ENCODE peak calls at places on chromosome 17, in five cellular contexts. T, J, W, M and P are unnamed samples. For H3K9me3, the result is how much of the 10 kb centered on the place peaks cover.

GRCh38 chr17:77184474-77184873 is 43.7 kb downstream of the SEC14L1 start:
- DNase-seq in M (no peak), J (no peak), W (no peak), T (no peak), P (no peak)

GRCh38 chr17:39563476-39563875 is 44.2 kb downstream of the NEUROD2 start:
- DNase-seq in J (no peak), W (no peak), T (no peak), M (no peak), P (no peak)

GRCh38 chr17:82301916-82302497 is 15.4 kb downstream of the CD7 start:
- DNase-seq in T (no peak), J (peak), M (no peak), W (no peak), P (no peak)

GRCh38 chr17:40194821-40195220 is 17.6 kb downstream of the RAPGEFL1 start:
- DNase-seq in M (no peak), T (no peak), J (no peak), W (no peak), P (no peak)

GRCh38 chr17:72967963-72968585 is 124.4 kb downstream of the SLC39A11 start:
- DNase-seq in M (no peak), T (no peak), W (no peak), J (no peak), P (no peak)

GRCh38 chr17:29838961-29839360 is 91.1 kb downstream of the SSH2 start:
- DNase-seq in T (no peak), W (no peak), J (no peak), M (no peak), P (no peak)

GRCh38 chr17:79203657-79204056 is 129.0 kb downstream of the ENGASE start:
- DNase-seq in T (no peak), W (no peak), J (no peak), M (no peak), P (no peak)

GRCh38 chr17:77002103-77003045 is 134.2 kb downstream of the MGAT5B start:
- DNase-seq in J (no peak), T (no peak), W (no peak), M (no peak), P (no peak)

GRCh38 chr17:61418433-61418832 is 18.8 kb downstream of the TBX2 start:
- DNase-seq in W (no peak), T (no peak), J (no peak), M (no peak), P (no peak)

GRCh38 chr17:82876149-82876548 is 36.3 kb upstream of the ZNF750 start:
- DNase-seq in J (no peak), M (no peak), T (peak), W (no peak), P (peak)

GRCh38 chr17:9987779-9988585 is 82.9 kb upstream of the RCVRN start:
- DNase-seq in W (peak), J (no peak), M (no peak), T (no peak), P (no peak)

GRCh38 chr17:69046130-69046807 is 14.5 kb downstream of the ABCA9 start:
- DNase-seq in W (no peak), M (no peak), J (no peak), T (no peak), P (no peak)

GRCh38 chr17:49486012-49486641 is 9.0 kb upstream of the NGFR start:
- DNase-seq in J (no peak), T (no peak), W (no peak), M (no peak), P (no peak)

GRCh38 chr17:44383363-44383762 is 6.1 kb downstream of the ITGA2B start:
- DNase-seq in J (no peak), M (no peak), W (no peak), T (peak), P (no peak)

GRCh38 chr17:62790554-62790953 is 17.6 kb downstream of the MARCHF10 start:
- DNase-seq in J (no peak), M (no peak), W (no peak), T (no peak), P (no peak)

GRCh38 chr17:67033613-67034012 is 10.7 kb upstream of the CACNG1 start:
- DNase-seq in J (no peak), W (no peak), M (no peak), T (no peak), P (no peak)

DNA sequence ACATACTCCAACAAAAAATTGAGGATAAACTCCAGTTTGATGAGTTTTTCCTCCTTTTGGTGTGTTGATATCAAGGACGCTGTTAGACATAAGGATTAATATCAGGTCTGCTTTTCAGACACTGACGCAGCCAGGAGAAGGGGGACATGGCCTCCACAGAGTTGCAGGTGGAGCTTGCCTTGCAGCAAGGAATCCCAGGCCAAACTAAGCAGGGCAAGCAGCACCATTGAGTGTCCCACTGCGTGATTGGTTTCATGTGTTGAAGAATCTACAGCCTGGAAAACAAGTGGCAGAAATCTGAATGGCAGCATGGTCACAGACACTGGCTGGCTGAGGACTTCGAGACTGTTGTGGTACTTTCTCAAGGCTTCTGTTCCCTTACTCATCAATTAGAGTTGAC is 777.6 kb downstream of the KCNJ18 start:
- DNase-seq in W (no peak), T (no peak), M (no peak), J (no peak), P (no peak)
- H3K9me3 ChIP-seq in W (under half), T (under half), M (under half), J (under half), P (under half)

DNA sequence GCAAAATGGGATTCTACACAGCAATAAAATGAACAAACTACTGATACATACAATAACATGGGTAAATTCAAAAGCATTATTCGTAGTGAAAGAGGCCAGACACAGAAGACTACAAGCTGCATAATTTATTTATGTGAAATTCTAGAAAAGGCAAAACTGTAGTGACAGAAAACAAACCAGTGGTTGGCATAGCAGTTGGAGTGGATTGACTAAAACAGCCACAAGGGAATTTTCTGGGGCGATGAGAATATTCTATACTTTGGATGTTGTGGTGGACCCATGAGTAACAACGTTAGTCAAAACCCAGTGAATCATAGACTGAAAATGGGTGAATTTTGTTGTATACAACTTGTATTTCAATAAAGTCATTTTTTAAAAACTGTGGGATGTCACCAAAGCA is 63.2 kb upstream of the RPL38 start:
- DNase-seq in W (no peak), M (no peak), J (no peak), T (no peak), P (no peak)
- H3K9me3 ChIP-seq in W (under half), M (under half), J (under half), T (under half), P (under half)

DNA sequence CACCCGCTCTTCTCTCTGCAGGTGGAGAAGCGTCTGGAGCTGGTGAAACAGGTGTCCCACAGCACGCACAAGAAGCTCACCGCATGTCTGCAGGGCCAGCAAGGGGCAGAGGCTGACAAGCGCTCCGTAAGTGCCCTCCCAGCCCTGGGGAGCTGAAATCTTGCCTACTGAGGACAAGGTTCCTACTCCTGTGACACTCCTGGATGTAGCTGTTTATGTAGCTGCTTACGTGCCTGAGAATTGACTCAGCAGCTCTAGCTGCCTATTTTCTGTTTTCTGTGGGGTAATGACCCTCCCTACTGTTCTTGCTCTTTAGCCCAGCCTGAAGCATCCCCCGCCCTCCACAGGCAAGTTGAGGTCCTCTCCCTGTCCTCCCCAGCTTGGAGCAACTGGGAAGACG is 107.1 kb downstream of the ARHGAP44 start:
- DNase-seq in W (no peak), J (no peak), M (no peak), T (no peak), P (no peak)
- H3K9me3 ChIP-seq in W (under half), J (under half), M (under half), T (under half), P (under half)

GRCh38 chr17:57387575-57387974 is 131.3 kb downstream of the MSI2 start:
- DNase-seq in T (no peak), W (no peak), J (no peak), M (no peak), P (no peak)
- H3K9me3 ChIP-seq in T (under half), W (under half), J (under half), M (under half), P (under half)

GRCh38 chr17:5184284-5184683 is 7.4 kb downstream of the ZNF594 start:
- DNase-seq in J (no peak), M (no peak), W (no peak), T (no peak), P (no peak)

GRCh38 chr17:5182597-5183409 is 8.9 kb downstream of the ZNF594 start:
- DNase-seq in J (no peak), W (no peak), M (no peak), T (no peak), P (no peak)

GRCh38 chr17:5183410-5183793 is 8.3 kb downstream of the ZNF594 start:
- DNase-seq in M (no peak), W (no peak), J (no peak), T (no peak), P (no peak)

GRCh38 chr17:5179003-5179402 is 12.7 kb downstream of the ZNF594 start:
- DNase-seq in W (no peak), T (no peak), J (no peak), M (no peak), P (no peak)

DNA sequence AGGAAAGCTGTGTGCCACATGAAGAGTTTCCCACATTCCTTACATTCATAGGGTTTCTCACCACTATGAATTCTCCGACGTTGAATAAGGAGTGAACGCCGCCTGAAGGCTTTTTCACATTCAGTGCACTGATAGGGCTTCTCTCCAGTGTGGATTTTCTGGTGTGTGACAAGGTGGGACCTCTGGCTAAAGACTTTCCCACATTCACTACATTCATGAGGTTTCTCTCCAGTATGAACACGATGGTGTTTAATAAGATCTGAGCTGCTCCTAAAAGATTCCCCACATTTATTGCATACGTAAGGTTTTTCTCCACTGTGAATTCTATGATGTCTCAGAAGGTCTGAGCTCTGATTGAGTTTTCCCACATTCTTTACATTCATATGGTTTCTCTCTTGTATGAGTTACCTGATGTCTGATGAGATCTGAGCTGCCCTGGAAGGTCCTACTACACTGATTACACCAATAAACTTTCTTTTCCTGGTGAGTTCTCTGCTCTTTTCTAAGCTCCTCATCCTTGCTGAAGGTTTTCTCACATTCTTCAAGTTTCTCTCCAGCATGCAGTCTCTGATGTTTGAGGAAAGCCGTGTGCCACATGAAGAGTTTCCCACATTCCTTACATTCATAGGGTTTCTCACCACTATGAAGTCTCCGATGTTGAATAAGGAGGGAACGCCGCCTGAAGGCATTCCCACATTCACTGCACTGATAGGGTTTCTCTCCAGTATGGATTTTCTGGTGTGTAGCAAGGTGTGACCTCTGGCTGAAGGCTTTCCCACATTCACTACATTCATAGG is 10.0 kb downstream of the ZNF594 start:
- DNase-seq in J (no peak), M (no peak), T (no peak), W (no peak), P (no peak)
- H3K9me3 ChIP-seq in J (half or more), M (half or more), T (under half), W (under half), P (under half)

GRCh38 chr17:47870042-47870441 is 19.1 kb upstream of the SP6 start:
- DNase-seq in W (no peak), M (no peak), T (no peak), J (no peak), P (no peak)
- H3K9me3 ChIP-seq in W (under half), M (under half), T (under half), J (under half), P (under half)